ENCODE peak calls at places on chromosomes 3 and 15, in nine cellular contexts. A is right lobe of liver, T is endothelial cell, R is H4, Q is GM20000, F is left cardiac atrium, E is DMS153, C is A549, N is HTR-8/SVneo. W is an unnamed sample.

GRCh38 chr3:143036557-143036956 is 35.2 kb downstream of the U2SURP start:
- DNase-seq in A (no peak), T (no peak), R (no peak), Q (no peak), F (no peak), E (no peak), C (peak), N (no peak), W (no peak)

GRCh38 chr15:42737529-42738328 is 801 bp upstream of the CDAN1 start:
- DNase-seq in A (no peak), T (no peak), R (no peak), Q (no peak), F (no peak), E (no peak), C (peak), N (no peak), W (no peak)

GRCh38 chr15:101316529-101316928 is 21.5 kb upstream of the SNRPA1 start:
- DNase-seq in A (no peak), T (no peak), R (no peak), Q (no peak), F (no peak), E (no peak), C (no peak), N (no peak), W (no peak)

GRCh38 chr15:90202929-90203328 is 1.8 kb downstream of the SEMA4B start:
- DNase-seq in A (no peak), T (no peak), R (no peak), Q (no peak), F (no peak), E (no peak), C (no peak), N (no peak), W (no peak)

GRCh38 chr3:51708216-51708845 is 1.5 kb downstream of the GRM2 start:
- DNase-seq in A (peak), T (no peak), R (no peak), Q (no peak), F (no peak), E (no peak), C (no peak), N (no peak), W (no peak)

GRCh38 chr15:99993681-99994131 is 260.5 kb upstream of the LYSMD4 start:
- DNase-seq in A (peak), T (no peak), R (no peak), Q (no peak), F (no peak), E (no peak), C (no peak), N (no peak), W (no peak)

GRCh38 chr3:115581347-115582135 is 41.8 kb upstream of the GAP43 start:
- DNase-seq in A (no peak), T (no peak), R (peak), Q (no peak), F (no peak), E (no peak), C (no peak), N (no peak), W (peak)

GRCh38 chr3:111737712-111738097 is 121.4 kb upstream of the PHLDB2 start:
- DNase-seq in A (no peak), T (no peak), R (peak), Q (no peak), F (peak), E (no peak), C (peak), N (no peak), W (no peak)

GRCh38 chr15:48052871-48053383 is 67.9 kb upstream of the SLC24A5 start:
- DNase-seq in A (no peak), T (no peak), R (no peak), Q (no peak), F (no peak), E (peak), C (no peak), N (no peak), W (no peak)

GRCh38 chr3:48240000-48240710 is 749 bp upstream of the ZNF589 start:
- DNase-seq in A (no peak), T (peak), R (no peak), Q (no peak), F (no peak), E (no peak), C (no peak), N (no peak), W (no peak)

GRCh38 chr3:55013145-55013544 is 85.3 kb upstream of the LRTM1 start:
- DNase-seq in A (no peak), T (no peak), R (no peak), Q (no peak), F (no peak), E (no peak), C (peak), N (peak), W (no peak)

GRCh38 chr3:1723726-1724125 is 374.9 kb upstream of the CNTN4 start:
- DNase-seq in A (no peak), T (no peak), R (no peak), Q (no peak), F (no peak), E (no peak), C (no peak), N (no peak), W (no peak)

GRCh38 chr15:60757831-60758570 is 279.1 kb upstream of the ICE2 start:
- DNase-seq in A (peak), T (no peak), R (peak), Q (no peak), F (no peak), E (no peak), C (no peak), N (no peak), W (no peak)

GRCh38 chr3:190044142-190044541 is 76.6 kb downstream of the P3H2 start:
- DNase-seq in A (no peak), T (no peak), R (no peak), Q (no peak), F (no peak), E (no peak), C (no peak), N (no peak), W (no peak)

GRCh38 chr3:114941626-114942309 is 205.3 kb downstream of the ZBTB20 start:
- DNase-seq in A (no peak), T (no peak), R (no peak), Q (no peak), F (no peak), E (no peak), C (peak), N (no peak), W (no peak)

GRCh38 chr3:177107840-177108239 is 89.4 kb downstream of the TBL1XR1 start:
- DNase-seq in A (no peak), T (no peak), R (no peak), Q (no peak), F (no peak), E (no peak), C (no peak), N (no peak), W (no peak)

GRCh38 chr3:58743296-58743695 is 76.7 kb upstream of the FAM3D start:
- DNase-seq in A (no peak), T (no peak), R (no peak), Q (no peak), F (no peak), E (no peak), C (no peak), N (no peak), W (no peak)

GRCh38 chr3:14789640-14790285 is 29.0 kb upstream of the FGD5 start:
- DNase-seq in A (no peak), T (no peak), R (no peak), Q (no peak), F (no peak), E (no peak), C (no peak), N (no peak), W (no peak)

GRCh38 chr3:120274739-120275167 is 10.3 kb downstream of the GPR156 start:
- DNase-seq in A (peak), T (no peak), R (peak), Q (no peak), F (peak), E (peak), C (peak), N (no peak), W (no peak)

GRCh38 chr3:134060561-134061385 is 31.0 kb upstream of the SLCO2A1 start:
- DNase-seq in A (no peak), T (no peak), R (no peak), Q (no peak), F (no peak), E (no peak), C (no peak), N (no peak), W (peak)

GRCh38 chr15:51600114-51600513 is 22.5 kb downstream of the DMXL2 start:
- DNase-seq in A (no peak), T (no peak), R (no peak), Q (no peak), F (no peak), E (no peak), C (no peak), N (no peak), W (no peak)

GRCh38 chr15:70121656-70122297 is 24.1 kb upstream of the TLE3 start:
- DNase-seq in A (peak), T (no peak), R (peak), Q (no peak), F (peak), E (no peak), C (peak), N (no peak), W (no peak)

GRCh38 chr3:156723182-156723619 is 48.8 kb downstream of the TIPARP start:
- DNase-seq in A (no peak), T (no peak), R (no peak), Q (no peak), F (peak), E (no peak), C (no peak), N (no peak), W (no peak)

GRCh38 chr3:23723930-23724329 is 81.8 kb upstream of the UBE2E1 start:
- DNase-seq in A (no peak), T (no peak), R (no peak), Q (no peak), F (no peak), E (no peak), C (no peak), N (no peak), W (no peak)

GRCh38 chr15:42955518-42955917 is 34.9 kb upstream of the TTBK2 start:
- DNase-seq in A (no peak), T (no peak), R (no peak), Q (no peak), F (no peak), E (no peak), C (no peak), N (no peak), W (no peak)

GRCh38 chr15:31869640-31870335 is 160.5 kb upstream of the CHRNA7 start:
- DNase-seq in A (peak), T (peak), R (no peak), Q (no peak), F (peak), E (no peak), C (no peak), N (no peak), W (no peak)

GRCh38 chr3:133633439-133633838 is 28.3 kb downstream of the TOPBP1 start:
- DNase-seq in A (no peak), T (no peak), R (no peak), Q (no peak), F (no peak), E (no peak), C (no peak), N (no peak), W (no peak)

GRCh38 chr3:71796268-71796667 is 11.3 kb upstream of the PROK2 start:
- DNase-seq in A (no peak), T (no peak), R (no peak), Q (no peak), F (no peak), E (no peak), C (no peak), N (no peak), W (no peak)

GRCh38 chr15:61420546-61420945 is 191.4 kb upstream of the RORA start:
- DNase-seq in A (no peak), T (no peak), R (no peak), Q (no peak), F (no peak), E (no peak), C (no peak), N (no peak), W (no peak)

GRCh38 chr3:81339040-81339845 is 422.2 kb downstream of the GBE1 start:
- DNase-seq in A (no peak), T (no peak), R (no peak), Q (peak), F (no peak), E (no peak), C (peak), N (peak), W (peak)

GRCh38 chr15:69568621-69569020 is 116.0 kb downstream of the RPLP1 start:
- DNase-seq in A (no peak), T (no peak), R (no peak), Q (no peak), F (no peak), E (no peak), C (no peak), N (peak), W (no peak)